ENCODE peak calls at places on chromosomes 7 and 10, in six cellular contexts. F, E, K, W, V and N are unnamed samples.

GRCh38 chr10:102764340-102765257 is 20.9 kb downstream of the WBP1L start:
- DNase-seq in F (no peak), E (no peak), K (no peak), W (no peak), V (no peak), N (no peak)

GRCh38 chr10:110206988-110207804 is at the start of gene MXI1:
- DNase-seq in F (peak; percentile 34), E (peak; percentile 74), K (no peak), W (no peak), V (peak; percentile 89), N (peak; percentile 36)

GRCh38 chr10:78856421-78856820 is 212.3 kb upstream of the ZMIZ1 start:
- DNase-seq in F (no peak), E (peak; percentile 83), K (no peak), W (no peak), V (no peak), N (no peak)

GRCh38 chr7:22124906-22125305 is 179.2 kb upstream of the CDCA7L start:
- DNase-seq in F (no peak), E (no peak), K (no peak), W (no peak), V (no peak), N (no peak)

GRCh38 chr10:129605986-129606518 is 139.0 kb downstream of the MGMT start:
- DNase-seq in F (peak; percentile 80), E (no peak), K (no peak), W (no peak), V (no peak), N (no peak)

GRCh38 chr10:43293677-43294057 is 26.8 kb upstream of the RASGEF1A start:
- DNase-seq in F (no peak), E (no peak), K (no peak), W (no peak), V (no peak), N (no peak)

GRCh38 chr10:19048901-19049300 is 300 bp downstream of the MALRD1 start:
- DNase-seq in F (no peak), E (no peak), K (no peak), W (no peak), V (no peak), N (no peak)

GRCh38 chr7:30694774-30695721 is 12.8 kb upstream of the CRHR2 start:
- DNase-seq in F (no peak), E (no peak), K (no peak), W (no peak), V (no peak), N (no peak)

GRCh38 chr7:88312061-88312663 is 5.5 kb upstream of the STEAP4 start:
- DNase-seq in F (no peak), E (peak; percentile 67), K (no peak), W (no peak), V (peak; percentile 14), N (no peak)